ENCODE peak calls at places on chromosomes 13 and 19, in five cellular contexts. N is K562, S is H1, D is HepG2, B is GM12878. A is an unnamed sample.
A peak's percentile ranks its signal among the peaks of the same experiment; 100 is the strongest.

GRCh38 chr13:19950374-19950773 is 8.2 kb upstream of the ZMYM2 start:
- DNase-seq in N (no peak), S (no peak), D (peak; percentile 4), B (no peak), A (no peak)

GRCh38 chr13:99196466-99197256 is 4.0 kb upstream of the UBAC2 start:
- DNase-seq in N (no peak), S (no peak), D (no peak), B (no peak), A (no peak)

GRCh38 chr19:15104003-15104402 is 3.2 kb upstream of the SYDE1 start:
- DNase-seq in N (no peak), S (no peak), D (no peak), B (no peak), A (no peak)

GRCh38 chr13:78777973-78778372 is 119.0 kb upstream of the OBI1 start:
- DNase-seq in N (no peak), S (no peak), D (no peak), B (no peak), A (no peak)

GRCh38 chr13:72170571-72170970 is 303.6 kb upstream of the DACH1 start:
- DNase-seq in N (no peak), S (no peak), D (no peak), B (no peak), A (no peak)

GRCh38 chr13:106354961-106355360 is 180.5 kb downstream of the EFNB2 start:
- DNase-seq in N (no peak), S (no peak), D (no peak), B (no peak), A (no peak)

GRCh38 chr19:44657211-44657921 is 13.7 kb downstream of the PVR start:
- DNase-seq in N (peak; percentile 78), S (no peak), D (peak; percentile 62), B (no peak), A (peak; percentile 90)

GRCh38 chr19:16051254-16052025 is 24.9 kb upstream of the TPM4 start:
- DNase-seq in N (peak; percentile 69), S (no peak), D (no peak), B (no peak), A (no peak)

GRCh38 chr13:70324519-70324918 is 216.3 kb upstream of the KLHL1 start:
- DNase-seq in N (no peak), S (no peak), D (no peak), B (no peak), A (no peak)

GRCh38 chr19:32458500-32459123 is 53.0 kb downstream of the DPY19L3 start:
- DNase-seq in N (no peak), S (no peak), D (no peak), B (peak; percentile 42), A (no peak)

GRCh38 chr19:18660051-18660910 is 23.2 kb upstream of the CRTC1 start:
- DNase-seq in N (peak; percentile 71), S (no peak), D (no peak), B (no peak), A (no peak)

DNA sequence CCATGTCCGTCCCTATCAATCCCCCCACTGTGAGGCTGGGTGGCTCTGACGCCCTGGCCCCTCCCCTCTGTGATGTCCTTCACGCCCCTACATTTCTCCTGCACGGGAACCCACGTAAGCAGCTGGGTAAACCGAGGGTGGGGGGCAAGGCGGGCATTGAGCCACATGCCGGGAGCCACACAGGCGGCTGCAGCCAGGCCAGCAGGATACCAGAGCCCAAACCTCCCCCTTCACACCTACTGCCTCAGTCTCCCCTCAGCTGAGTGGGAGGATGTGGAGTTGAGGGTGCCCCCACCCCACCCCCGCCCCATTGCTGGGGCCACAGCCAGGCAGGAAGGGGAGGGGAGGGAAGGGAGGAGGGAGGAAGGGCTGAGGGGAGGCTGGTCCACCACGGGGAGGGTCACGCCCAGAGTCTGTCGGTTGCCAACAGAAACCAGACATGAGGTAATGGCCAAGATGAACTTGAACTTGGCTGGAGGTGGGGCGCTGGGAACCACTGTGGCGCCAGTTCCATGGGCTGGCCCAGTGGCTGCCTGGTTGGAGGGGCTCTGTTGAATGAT is 20.9 kb downstream of the SMIM24 start:
- DNase-seq in N (peak; percentile 52), S (no peak), D (no peak), B (no peak), A (no peak)
- TF ChIP-seq ATF3 in N (no peak), S (no peak), D (no peak), B (no peak), A (no peak)

DNA sequence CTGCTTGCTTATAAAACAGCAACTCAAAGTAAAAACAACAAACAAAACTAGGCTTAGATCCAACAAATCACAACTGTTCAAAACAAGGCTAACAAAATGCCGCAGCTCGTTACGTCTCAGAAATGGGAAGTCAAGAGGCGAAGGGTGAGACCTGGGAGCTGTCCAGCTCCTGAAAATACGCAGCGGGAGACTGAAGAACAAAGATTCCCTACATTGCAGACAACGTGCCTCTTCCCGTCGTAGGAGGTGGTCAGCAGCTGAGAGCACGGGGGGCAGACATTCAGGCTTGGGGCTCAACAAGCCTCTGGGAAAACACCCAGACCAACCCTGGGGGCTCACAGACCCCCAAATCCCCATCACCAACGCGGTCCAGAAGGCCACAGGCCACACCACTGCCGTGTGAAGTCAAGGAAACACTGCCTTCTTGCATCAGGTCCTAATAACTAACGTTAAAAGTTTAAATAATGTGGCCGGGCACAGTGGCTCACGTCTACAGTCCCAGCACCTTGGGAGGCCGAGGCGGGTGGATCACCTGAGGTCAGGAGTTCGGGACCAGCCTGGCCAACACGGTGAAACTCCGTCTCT is 13.5 kb downstream of the PLPP2 start:
- DNase-seq in N (no peak), S (no peak), D (no peak), B (no peak), A (peak; percentile 61)
- TF ChIP-seq ATF2 in N (no peak), S (no peak), D (no peak), B (no peak), A (no peak)

GRCh38 chr13:26837102-26837501 is 76.5 kb upstream of the GPR12 start:
- DNase-seq in N (no peak), S (no peak), D (no peak), B (no peak), A (no peak)

GRCh38 chr13:26838821-26839220 is 78.2 kb upstream of the GPR12 start:
- DNase-seq in N (no peak), S (no peak), D (no peak), B (no peak), A (no peak)

GRCh38 chr13:26837997-26838396 is 77.4 kb upstream of the GPR12 start:
- DNase-seq in N (no peak), S (no peak), D (no peak), B (no peak), A (no peak)

GRCh38 chr13:26839682-26840081 is 79.1 kb upstream of the GPR12 start:
- DNase-seq in N (no peak), S (no peak), D (no peak), B (no peak), A (no peak)
- TF ChIP-seq ATF3 in N (no peak), S (no peak), D (no peak), B (no peak), A (no peak)

GRCh38 chr13:52411629-52412028 is 5.7 kb upstream of the THSD1 start:
- DNase-seq in N (no peak), S (no peak), D (no peak), B (peak; percentile 16), A (no peak)
- TF ChIP-seq ATF2 in N (no peak), S (no peak), D (no peak), B (no peak), A (no peak)

DNA sequence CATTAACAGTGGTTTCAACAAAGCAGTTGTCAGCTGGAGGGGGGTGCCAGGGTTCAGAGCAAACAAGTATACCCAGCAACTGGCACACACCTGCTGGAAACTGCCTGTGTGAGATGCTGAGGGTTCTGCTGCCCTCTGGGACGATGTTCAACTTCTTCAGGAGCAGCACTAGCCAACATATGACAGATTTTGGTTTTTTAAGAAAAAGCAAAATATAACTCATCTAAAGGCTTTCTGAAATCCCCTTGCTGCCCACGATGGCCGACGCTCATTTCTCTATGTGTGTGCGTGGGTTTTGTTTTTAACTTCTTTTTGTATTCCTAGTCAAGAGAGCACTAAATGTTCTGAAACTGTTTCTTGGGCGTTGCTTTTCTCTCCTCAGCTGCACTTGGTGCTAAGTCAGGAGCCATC is 79.9 kb downstream of the MRPL57 start:
- DNase-seq in N (no peak), S (no peak), D (no peak), B (no peak), A (no peak)
- TF ChIP-seq ATF3 in N (no peak), S (no peak), D (no peak), B (no peak), A (no peak)

DNA sequence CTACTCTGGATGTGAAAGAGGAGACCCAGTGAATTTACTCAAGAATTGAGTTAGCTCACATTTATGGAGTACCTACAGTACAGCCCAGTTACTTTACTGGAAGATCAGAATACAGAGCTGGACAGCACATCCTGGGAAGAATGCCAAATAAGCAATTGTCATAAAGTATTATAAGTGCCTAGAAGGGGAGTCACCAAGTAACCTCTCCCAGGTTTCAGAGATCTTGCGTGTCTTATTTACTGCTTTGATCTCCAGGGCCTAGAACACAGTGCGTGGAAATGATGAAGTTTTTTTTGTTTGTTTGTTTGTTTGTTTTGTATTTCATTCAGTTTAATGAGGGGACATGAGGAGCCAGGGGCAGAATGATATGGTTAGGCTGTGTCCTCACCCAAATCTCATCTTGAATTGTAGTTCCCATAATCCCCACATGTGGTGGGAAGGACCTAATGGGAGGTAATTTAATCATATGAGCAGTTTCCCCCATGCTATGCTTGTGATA is 5.1 kb downstream of the GARRE1 start:
- DNase-seq in N (no peak), S (no peak), D (no peak), B (no peak), A (no peak)
- TF ChIP-seq ATF2 in N (no peak), S (no peak), D (no peak), B (no peak), A (no peak)